ENCODE peak calls at places on chromosome 1, in five cellular contexts. One of them, this sample, is unnamed.
A peak's percentile ranks its signal among the peaks of the same experiment; 100 is the strongest.

GRCh38 chr1:240337795-240338194 is 246.1 kb downstream of the FMN2 start:
- DNase-seq in cerebellar nuclear complex: no peak
- DNase-seq in CD4-positive, alpha-beta T cell: no peak
- DNase-seq in right lobe of liver: no peak
- DNase-seq in Kasumi-1: no peak
- DNase-seq in this sample: no peak

GRCh38 chr1:3911521-3911845 is 11.4 kb upstream of the C1orf174 start:
- DNase-seq in cerebellar nuclear complex: no peak
- DNase-seq in CD4-positive, alpha-beta T cell: no peak
- DNase-seq in right lobe of liver: no peak
- DNase-seq in Kasumi-1: no peak
- DNase-seq in this sample: no peak

GRCh38 chr1:41482906-41483895 is 1.3 kb downstream of the EDN2 start:
- DNase-seq in cerebellar nuclear complex: no peak
- DNase-seq in CD4-positive, alpha-beta T cell: no peak
- DNase-seq in right lobe of liver: no peak
- DNase-seq in Kasumi-1: no peak
- DNase-seq in this sample: no peak

GRCh38 chr1:94385354-94385947 is 32.7 kb upstream of the ABCD3 start:
- DNase-seq in cerebellar nuclear complex: no peak
- DNase-seq in CD4-positive, alpha-beta T cell: no peak
- DNase-seq in right lobe of liver: no peak
- DNase-seq in Kasumi-1: no peak
- DNase-seq in this sample: no peak

GRCh38 chr1:16140068-16140596 is 15.7 kb downstream of the EPHA2 start:
- DNase-seq in cerebellar nuclear complex: no peak
- DNase-seq in CD4-positive, alpha-beta T cell: no peak
- DNase-seq in right lobe of liver: no peak
- DNase-seq in Kasumi-1: no peak
- DNase-seq in this sample: no peak

GRCh38 chr1:63931468-63931867 is 157.7 kb downstream of the ROR1 start:
- DNase-seq in cerebellar nuclear complex: no peak
- DNase-seq in CD4-positive, alpha-beta T cell: no peak
- DNase-seq in right lobe of liver: no peak
- DNase-seq in Kasumi-1: no peak
- DNase-seq in this sample: no peak

GRCh38 chr1:212752934-212753497 is 38.6 kb downstream of the NSL1 start:
- DNase-seq in cerebellar nuclear complex: no peak
- DNase-seq in CD4-positive, alpha-beta T cell: no peak
- DNase-seq in right lobe of liver: no peak
- DNase-seq in Kasumi-1: no peak
- DNase-seq in this sample: no peak

GRCh38 chr1:43799656-43800629 is 92.6 kb downstream of the ST3GAL3 start:
- DNase-seq in cerebellar nuclear complex: no peak
- DNase-seq in CD4-positive, alpha-beta T cell: no peak
- DNase-seq in right lobe of liver: no peak
- DNase-seq in Kasumi-1: no peak
- DNase-seq in this sample: no peak

GRCh38 chr1:19664453-19665043 is at the start of gene HTR6:
- DNase-seq in cerebellar nuclear complex: no peak
- DNase-seq in CD4-positive, alpha-beta T cell: peak; percentile 52
- DNase-seq in right lobe of liver: no peak
- DNase-seq in Kasumi-1: no peak
- DNase-seq in this sample: no peak

This sample was measured in left lobe of liver.